ENCODE peak calls at places on chromosomes 4 and X, in four cellular contexts. A is GM12878, M is K562, I is HepG2. P is an unnamed sample.

GRCh38 chr4:105399535-105400161 is 74.2 kb downstream of the PPA2 start:
- DNase-seq in A (no peak), M (no peak), I (no peak), P (no peak)

GRCh38 chrX:105173071-105173470 is 47.4 kb downstream of the TEX13A start:
- DNase-seq in A (no peak), M (no peak), I (no peak), P (no peak)

GRCh38 chrX:40727599-40728252 is 7.6 kb downstream of the MED14 start:
- DNase-seq in A (no peak), M (no peak), I (no peak), P (no peak)

GRCh38 chr4:173524218-173525117 is 5.6 kb downstream of the HAND2 start:
- DNase-seq in A (no peak), M (no peak), I (no peak), P (no peak)

GRCh38 chr4:108247511-108248088 is 78.9 kb upstream of the LEF1 start:
- DNase-seq in A (no peak), M (no peak), I (no peak), P (peak; percentile 72)

GRCh38 chr4:121233982-121234381 is 69.9 kb upstream of the TNIP3 start:
- DNase-seq in A (no peak), M (no peak), I (no peak), P (no peak)

GRCh38 chr4:88971536-88971935 is 85.4 kb downstream of the FAM13A start:
- DNase-seq in A (no peak), M (no peak), I (no peak), P (no peak)

GRCh38 chr4:155529197-155529596 is 137.5 kb upstream of the GUCY1A1 start:
- DNase-seq in A (no peak), M (no peak), I (no peak), P (no peak)

GRCh38 chr4:133161570-133161969 is 12.5 kb downstream of the PCDH10 start:
- DNase-seq in A (no peak), M (no peak), I (no peak), P (no peak)

GRCh38 chr4:77818077-77818666 is 996 bp downstream of the CNOT6L start:
- DNase-seq in A (no peak), M (peak; percentile 59), I (peak; percentile 85), P (peak; percentile 70)

GRCh38 chr4:170248576-170248975 is 158.8 kb upstream of the AADAT start:
- DNase-seq in A (no peak), M (no peak), I (no peak), P (no peak)

GRCh38 chr4:183284229-183284628 is 35.8 kb downstream of the CLDN22 start:
- DNase-seq in A (no peak), M (no peak), I (no peak), P (no peak)

GRCh38 chr4:185219551-185220344 is 10.3 kb downstream of the SNX25 start:
- DNase-seq in A (no peak), M (no peak), I (no peak), P (no peak)

GRCh38 chr4:39319678-39320077 is 46.5 kb downstream of the RFC1 start:
- DNase-seq in A (no peak), M (no peak), I (peak; percentile 38), P (no peak)

GRCh38 chrX:128714425-128714824 is 662.2 kb upstream of the ACTRT1 start:
- DNase-seq in A (no peak), M (no peak), I (no peak), P (no peak)

GRCh38 chr4:83075271-83075670 is 39.3 kb downstream of the PLAC8 start:
- DNase-seq in A (no peak), M (no peak), I (no peak), P (no peak)

GRCh38 chrX:8873102-8873501 is 71.9 kb upstream of the FAM9A start:
- DNase-seq in A (no peak), M (no peak), I (no peak), P (no peak)

GRCh38 chr4:88204882-88205281 is 46.4 kb upstream of the ABCG2 start:
- DNase-seq in A (no peak), M (no peak), I (no peak), P (no peak)

GRCh38 chrX:132968282-132968681 is 9.9 kb upstream of the HS6ST2 start:
- DNase-seq in A (no peak), M (no peak), I (no peak), P (no peak)

GRCh38 chr4:156190606-156191005 is 236.9 kb upstream of the CTSO start:
- DNase-seq in A (no peak), M (no peak), I (no peak), P (no peak)

GRCh38 chr4:106694232-106694631 is 325.7 kb upstream of the GIMD1 start:
- DNase-seq in A (no peak), M (no peak), I (no peak), P (no peak)

GRCh38 chr4:152709675-152710438 is 30.1 kb upstream of the TMEM154 start:
- DNase-seq in A (peak; percentile 42), M (no peak), I (no peak), P (peak; percentile 20)

GRCh38 chr4:87848622-87849351 is 16.0 kb downstream of the MEPE start:
- DNase-seq in A (no peak), M (peak; percentile 39), I (peak; percentile 47), P (peak; percentile 61)

GRCh38 chr4:145956288-145956890 is 17.8 kb upstream of the ZNF827 start:
- DNase-seq in A (no peak), M (peak; percentile 64), I (peak; percentile 40), P (peak; percentile 71)

GRCh38 chrX:74251006-74251930 is 52.7 kb upstream of the ZCCHC13 start:
- DNase-seq in A (no peak), M (peak; percentile 6), I (peak; percentile 80), P (no peak)

GRCh38 chrX:130984782-130985181 is 73.4 kb upstream of the ARHGAP36 start:
- DNase-seq in A (no peak), M (no peak), I (no peak), P (no peak)

GRCh38 chrX:150361777-150362351 is 1.3 kb upstream of the MAMLD1 start:
- DNase-seq in A (no peak), M (no peak), I (no peak), P (no peak)

GRCh38 chrX:102930990-102931756 is 5.9 kb upstream of the RAB40AL start:
- DNase-seq in A (no peak), M (no peak), I (no peak), P (no peak)

GRCh38 chr4:26418850-26419249 is 71.4 kb downstream of the CCKAR start:
- DNase-seq in A (no peak), M (no peak), I (no peak), P (no peak)

GRCh38 chr4:54229631-54230478 is 762 bp downstream of the PDGFRA start:
- DNase-seq in A (no peak), M (no peak), I (no peak), P (no peak)

GRCh38 chrX:2872937-2873336 is 44.2 kb downstream of the GYG2 start:
- DNase-seq in A (no peak), M (no peak), I (no peak), P (no peak)

GRCh38 chrX:142184756-142185602 is 20.1 kb downstream of the MAGEC2 start:
- DNase-seq in A (no peak), M (no peak), I (no peak), P (no peak)

GRCh38 chrX:110407910-110408545 is 49.4 kb downstream of the RTL9 start:
- DNase-seq in A (no peak), M (peak; percentile 55), I (peak; percentile 37), P (peak; percentile 77)

DNA sequence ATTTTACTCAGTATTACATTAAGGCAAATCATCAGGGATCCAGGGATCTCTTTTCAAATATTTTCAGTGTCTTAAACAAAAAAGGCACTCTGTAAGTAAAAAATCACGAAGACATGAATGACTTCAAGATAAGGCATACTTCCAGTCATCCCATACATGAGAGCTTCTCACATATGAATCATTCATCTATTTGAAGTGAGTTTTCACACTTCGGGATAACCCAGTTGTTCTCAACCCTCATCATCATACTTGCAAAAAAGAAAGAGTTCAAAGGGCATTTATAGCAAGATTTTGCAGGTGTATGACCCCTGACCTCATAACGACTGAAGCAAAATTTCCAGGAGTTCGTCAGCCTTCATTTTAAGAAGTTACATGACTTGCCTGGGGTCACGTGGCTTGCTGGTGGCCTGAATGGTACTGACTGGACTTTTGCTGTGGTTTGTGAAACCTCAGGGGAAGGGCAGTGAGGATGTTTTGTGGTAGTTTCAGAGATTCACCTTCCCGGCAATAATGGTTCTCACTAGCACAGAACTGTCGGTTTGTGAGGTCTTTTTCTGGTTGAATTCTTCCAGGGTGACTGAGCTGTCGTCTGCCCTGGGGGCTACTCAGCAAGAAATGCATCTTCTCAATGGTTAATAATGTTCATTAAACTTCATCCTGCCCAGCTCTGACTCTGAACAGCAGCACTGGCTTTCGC is 115.8 kb upstream of the SHISA3 start:
- DNase-seq in A (peak; percentile 53), M (no peak), I (no peak), P (no peak)
- TF ChIP-seq TARDBP in A (no peak), M (no peak), I (no peak), P (no peak)

DNA sequence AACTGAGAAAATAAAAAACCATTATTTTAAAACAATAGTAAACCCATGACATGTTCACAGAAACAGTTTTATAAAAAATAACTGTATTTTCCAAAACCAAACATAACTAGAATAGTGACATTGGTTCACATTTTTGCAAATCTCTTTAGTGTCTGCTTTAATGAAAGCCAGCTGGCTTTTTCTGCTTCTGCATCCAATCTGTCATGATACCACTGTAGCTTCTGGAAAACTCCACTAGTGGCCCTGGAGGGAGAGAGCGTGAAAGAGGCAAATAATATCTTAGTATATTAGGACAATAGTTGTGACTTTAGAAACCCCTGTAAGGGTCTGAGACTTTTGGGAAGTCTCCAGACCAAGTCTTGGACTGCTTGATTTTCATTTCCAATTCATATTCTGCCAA is 31.1 kb downstream of the FGFBP1 start:
- DNase-seq in A (no peak), M (no peak), I (no peak), P (no peak)
- TF ChIP-seq TARDBP in A (no peak), M (no peak), I (no peak), P (no peak)

GRCh38 chr4:85828295-85828910 is 353.5 kb downstream of the ARHGAP24 start:
- DNase-seq in A (no peak), M (no peak), I (no peak), P (no peak)
- TF ChIP-seq TARDBP in A (no peak), M (no peak), I (no peak), P (no peak)

GRCh38 chrX:37854748-37855147 is 7.4 kb upstream of the DYNLT3 start:
- DNase-seq in A (no peak), M (no peak), I (no peak), P (no peak)

DNA sequence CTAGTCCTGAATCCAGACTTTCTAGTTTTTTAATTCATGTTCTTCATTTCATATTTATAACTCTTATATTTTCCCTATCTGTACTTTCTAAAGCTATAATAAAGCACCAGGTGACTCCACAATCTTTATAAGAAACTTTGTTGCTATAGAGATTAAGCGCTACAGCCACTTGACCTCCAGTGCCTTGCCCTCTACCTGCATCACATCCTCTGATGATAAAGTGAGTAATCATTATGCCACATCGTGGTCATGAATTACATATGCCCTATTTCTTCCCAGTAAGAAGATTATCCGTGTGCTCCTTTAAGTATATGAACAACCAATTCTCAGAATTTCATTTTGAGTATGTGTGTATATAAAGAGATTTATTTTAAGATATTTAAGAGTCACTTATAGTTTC is 6.8 kb upstream of the DYNLT3 start:
- DNase-seq in A (no peak), M (no peak), I (no peak), P (no peak)
- TF ChIP-seq TARDBP in A (no peak), M (no peak), I (no peak), P (no peak)

DNA sequence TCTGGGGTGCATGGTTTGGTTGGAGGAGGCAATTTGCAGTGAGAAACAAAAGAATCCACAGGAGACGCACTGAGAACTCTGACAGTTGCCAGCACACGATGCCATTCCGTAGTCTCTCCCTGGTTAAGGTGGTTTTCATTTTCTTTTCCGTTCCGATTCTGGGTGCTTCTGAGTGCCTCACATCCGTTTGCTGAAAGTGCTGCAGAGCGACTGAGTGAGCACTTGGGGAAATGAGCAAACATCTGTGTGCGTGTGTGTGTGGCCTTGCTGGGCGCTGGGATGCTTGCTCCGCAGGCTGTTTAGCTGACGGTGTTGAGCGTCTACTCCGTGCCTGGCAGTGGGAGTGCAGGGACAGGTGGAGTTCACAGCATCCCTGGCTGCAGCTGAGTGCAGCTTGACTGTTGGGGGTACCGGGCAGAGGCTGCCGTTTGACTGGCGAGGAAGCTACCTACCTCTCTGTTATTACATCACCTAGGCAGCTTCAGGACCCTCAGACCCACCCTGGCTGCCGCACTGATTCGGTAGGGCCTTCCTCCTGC is 49.3 kb downstream of the SORCS2 start:
- DNase-seq in A (no peak), M (no peak), I (no peak), P (no peak)
- TF ChIP-seq TARDBP in A (no peak), M (no peak), I (no peak), P (no peak)

P was measured in HEK293T.